ENCODE peak calls at places on chromosomes 7 and 10, in four cellular contexts. H is ACHN, N is heart left ventricle, S is IMR-90. M is an unnamed sample.

GRCh38 chr10:123579675-123580074 is 86.5 kb upstream of the GPR26 start:
- DNase-seq in H (no peak), N (no peak), S (no peak), M (no peak)

GRCh38 chr10:74096777-74097176 is 53.9 kb downstream of the AP3M1 start:
- DNase-seq in H (no peak), N (no peak), S (no peak), M (no peak)

GRCh38 chr10:102850025-102850518 is 4.0 kb upstream of the BORCS7 start:
- DNase-seq in H (no peak), N (no peak), S (no peak), M (no peak)

GRCh38 chr10:94066411-94066810 is 72.7 kb downstream of the PLCE1 start:
- DNase-seq in H (peak), N (no peak), S (peak), M (peak)

GRCh38 chr7:498678-499641 is 20.7 kb downstream of the PDGFA start:
- DNase-seq in H (no peak), N (peak), S (no peak), M (no peak)

GRCh38 chr10:132808247-132808567 is 22.3 kb upstream of the NKX6-2 start:
- DNase-seq in H (no peak), N (no peak), S (no peak), M (no peak)

GRCh38 chr10:83562381-83562780 is 576.9 kb upstream of the GHITM start:
- DNase-seq in H (no peak), N (no peak), S (no peak), M (no peak)

GRCh38 chr7:43721193-43721806 is 8.0 kb downstream of the COA1 start:
- DNase-seq in H (peak), N (no peak), S (peak), M (peak)

GRCh38 chr10:53298443-53298842 is 525.9 kb upstream of the MBL2 start:
- DNase-seq in H (no peak), N (no peak), S (no peak), M (no peak)

M was measured in EH.